ENCODE peak calls at places on chromosomes 16 and 17, in seven cellular contexts. U, J, G, C, Y, T and Z are unnamed samples.
A peak's percentile ranks its signal among the peaks of the same experiment; 100 is the strongest.

GRCh38 chr17:8871081-8871581 is 3.7 kb upstream of the PIK3R6 start:
- DNase-seq in U (no peak), J (no peak), G (no peak), C (peak; percentile 30), Y (no peak), T (no peak), Z (no peak)

GRCh38 chr16:1102921-1103648 is 7.0 kb upstream of the C1QTNF8 start:
- DNase-seq in U (peak; percentile 94), J (peak; percentile 18), G (no peak), C (peak; percentile 69), Y (peak; percentile 65), T (peak; percentile 67), Z (peak; percentile 43)

GRCh38 chr17:9232155-9232475 is 210.8 kb downstream of the NTN1 start:
- DNase-seq in U (no peak), J (no peak), G (no peak), C (no peak), Y (no peak), T (no peak), Z (no peak)

GRCh38 chr17:76687278-76688164 is 23.2 kb downstream of the MXRA7 start:
- DNase-seq in U (no peak), J (no peak), G (no peak), C (no peak), Y (no peak), T (no peak), Z (no peak)

GRCh38 chr16:73086108-73086507 is 38.2 kb upstream of the ZFHX3 start:
- DNase-seq in U (no peak), J (no peak), G (no peak), C (no peak), Y (peak; percentile 21), T (no peak), Z (no peak)

GRCh38 chr16:46691720-46692119 is 2.3 kb downstream of the ORC6 start:
- DNase-seq in U (no peak), J (peak; percentile 78), G (peak; percentile 24), C (no peak), Y (no peak), T (no peak), Z (no peak)

GRCh38 chr16:58507195-58507962 is 7.4 kb downstream of the NDRG4 start:
- DNase-seq in U (no peak), J (no peak), G (no peak), C (peak; percentile 31), Y (no peak), T (no peak), Z (no peak)

GRCh38 chr17:78176548-78177025 is 8.2 kb downstream of the SYNGR2 start:
- DNase-seq in U (peak; percentile 92), J (peak; percentile 45), G (peak; percentile 22), C (peak; percentile 91), Y (peak; percentile 83), T (no peak), Z (peak; percentile 79)

GRCh38 chr16:5885521-5885920 is 787.9 kb upstream of the EEF2KMT start:
- DNase-seq in U (no peak), J (no peak), G (no peak), C (no peak), Y (no peak), T (no peak), Z (no peak)

GRCh38 chr17:71430281-71430680 is 690.5 kb upstream of the SOX9 start:
- DNase-seq in U (no peak), J (no peak), G (no peak), C (no peak), Y (no peak), T (no peak), Z (no peak)

DNA sequence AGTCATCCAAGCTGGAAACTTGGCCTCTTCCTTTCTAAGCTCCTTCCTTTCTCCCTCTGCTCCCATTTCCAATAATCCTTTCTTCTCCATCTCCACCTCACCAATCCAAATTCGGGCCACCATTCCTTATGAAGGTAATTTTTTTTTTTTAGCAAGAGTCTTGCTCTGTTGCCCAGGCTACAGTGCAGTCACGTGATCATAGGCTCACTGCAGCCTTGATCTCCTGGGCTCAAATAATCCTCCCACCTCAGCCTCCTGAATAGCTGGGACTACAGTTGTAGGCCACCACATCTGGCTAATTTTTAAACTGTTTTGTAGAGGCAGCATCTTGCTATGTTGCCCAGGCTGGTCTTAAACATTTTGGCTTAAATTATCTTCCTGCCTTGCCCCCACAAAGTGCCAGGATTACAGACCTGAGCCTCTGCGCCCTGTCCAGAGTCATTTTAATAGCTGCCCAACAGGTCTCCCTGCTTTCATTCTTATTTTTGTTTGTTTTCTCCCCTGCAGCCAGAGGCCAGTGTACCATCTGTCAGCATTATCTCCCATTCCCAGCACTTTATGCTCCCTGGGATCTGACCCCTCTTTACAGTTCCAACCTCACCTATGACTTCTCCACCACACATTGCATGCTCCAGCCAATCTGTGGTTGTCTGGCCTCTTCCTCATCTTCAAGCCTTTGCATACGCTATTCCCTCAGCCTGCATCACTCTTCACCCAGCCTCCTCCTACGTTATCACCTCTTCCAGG is 2.3 kb upstream of the GP2 start:
- DNase-seq in U (no peak), J (no peak), G (no peak), C (no peak), Y (no peak), T (no peak), Z (no peak)
- H2AK5ac ChIP-seq in U (no peak overlapping the region), J (no peak overlapping the region), G (no peak overlapping the region), C (no peak overlapping the region), Y (no peak overlapping the region), T (no peak overlapping the region), Z (no peak overlapping the region)

GRCh38 chr16:54430491-54431030 is 144.0 kb upstream of the IRX3 start:
- DNase-seq in U (no peak), J (peak; percentile 62), G (peak; percentile 29), C (no peak), Y (peak; percentile 37), T (peak; percentile 26), Z (no peak)
- H3K27ac ChIP-seq in U (no peak overlapping the region), J (no peak overlapping the region), G (no peak overlapping the region), C (no peak overlapping the region), Y (no peak overlapping the region), T (no peak overlapping the region), Z (no peak overlapping the region)

GRCh38 chr17:55601874-55602364 is 90.7 kb upstream of the SMIM36 start:
- DNase-seq in U (peak; percentile 58), J (peak; percentile 68), G (peak; percentile 61), C (peak; percentile 76), Y (peak; percentile 39), T (peak; percentile 71), Z (peak; percentile 93)
- H2AK5ac ChIP-seq in U (no peak overlapping the region), J (no peak overlapping the region), G (no peak overlapping the region), C (no peak overlapping the region), Y (no peak overlapping the region), T (no peak overlapping the region), Z (no peak overlapping the region)

GRCh38 chr17:55413825-55414489 is 7.7 kb downstream of the MMD start:
- DNase-seq in U (no peak), J (no peak), G (no peak), C (no peak), Y (no peak), T (no peak), Z (no peak)

GRCh38 chr17:55416000-55416399 is 5.6 kb downstream of the MMD start:
- DNase-seq in U (no peak), J (no peak), G (no peak), C (no peak), Y (no peak), T (no peak), Z (no peak)

GRCh38 chr17:55416470-55417052 is 5.1 kb downstream of the MMD start:
- DNase-seq in U (no peak), J (peak; percentile 73), G (peak; percentile 55), C (no peak), Y (peak; percentile 37), T (no peak), Z (no peak)

GRCh38 chr17:55417411-55418268 is 4.0 kb downstream of the MMD start:
- DNase-seq in U (no peak), J (no peak), G (no peak), C (no peak), Y (no peak), T (no peak), Z (no peak)

DNA sequence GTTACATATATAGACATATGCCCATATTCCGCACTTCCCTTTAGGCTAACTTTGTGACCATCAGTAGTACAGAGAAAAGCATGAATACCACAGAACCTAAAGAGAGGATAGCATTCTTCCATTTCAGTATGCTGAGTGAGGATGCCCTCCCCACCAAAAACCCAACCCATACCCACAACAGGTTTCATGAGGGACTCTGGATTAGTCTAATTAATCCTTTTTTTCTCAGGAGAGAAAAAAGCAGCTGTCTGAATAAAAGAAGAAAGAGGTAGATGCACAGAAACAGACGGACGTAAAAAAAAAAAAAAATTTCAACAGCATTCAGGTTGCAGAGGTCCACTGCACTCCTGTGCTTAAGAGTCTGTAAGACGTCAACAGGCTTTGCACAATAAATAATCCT is 6.7 kb downstream of the MMD start:
- DNase-seq in U (no peak), J (no peak), G (no peak), C (no peak), Y (no peak), T (no peak), Z (no peak)
- H3K27ac ChIP-seq in U (no peak overlapping the region), J (no peak overlapping the region), G (no peak overlapping the region), C (no peak overlapping the region), Y (no peak overlapping the region), T (no peak overlapping the region), Z (no peak overlapping the region)

GRCh38 chr17:19318611-19319010 is 43.9 kb downstream of the B9D1 start:
- DNase-seq in U (no peak), J (no peak), G (no peak), C (no peak), Y (no peak), T (no peak), Z (no peak)

GRCh38 chr17:19322129-19322505 is 40.4 kb downstream of the B9D1 start:
- DNase-seq in U (no peak), J (no peak), G (no peak), C (no peak), Y (no peak), T (no peak), Z (no peak)

GRCh38 chr17:19321481-19322128 is 40.9 kb downstream of the B9D1 start:
- DNase-seq in U (no peak), J (no peak), G (no peak), C (peak; percentile 75), Y (no peak), T (no peak), Z (peak; percentile 81)

GRCh38 chr17:19320876-19321275 is 41.6 kb downstream of the B9D1 start:
- DNase-seq in U (no peak), J (no peak), G (no peak), C (no peak), Y (no peak), T (no peak), Z (no peak)

GRCh38 chr17:19319771-19320505 is 42.6 kb downstream of the B9D1 start:
- DNase-seq in U (no peak), J (no peak), G (no peak), C (peak; percentile 25), Y (peak; percentile 78), T (no peak), Z (no peak)
- H2AK5ac ChIP-seq in U (no peak overlapping the region), J (no peak overlapping the region), G (no peak overlapping the region), C (no peak overlapping the region), Y (no peak overlapping the region), T (no peak overlapping the region), Z (no peak overlapping the region)

GRCh38 chr16:35564148-35564547 is 2104.7 kb downstream of the TP53TG3F start:
- DNase-seq in U (no peak), J (no peak), G (no peak), C (no peak), Y (no peak), T (no peak), Z (no peak)
- H3K27ac ChIP-seq in U (no peak overlapping the region), J (no peak overlapping the region), G (no peak overlapping the region), C (no peak overlapping the region), Y (no peak overlapping the region), T (no peak overlapping the region), Z (no peak overlapping the region)